ENCODE peak calls at places on chromosomes 6 and 20, in ten cellular contexts. B, V, T, H, Q, R, Y, D, A and O are unnamed samples.

GRCh38 chr20:53639647-53640440 is 46.2 kb upstream of the ZNF217 start:
- DNase-seq in B (no peak), V (peak), T (no peak), H (no peak), Q (no peak), R (no peak), Y (no peak), D (no peak), A (no peak), O (no peak)

GRCh38 chr20:45987108-45987780 is 15.2 kb upstream of the ZNF335 start:
- DNase-seq in B (peak), V (peak), T (peak), H (peak), Q (peak), R (peak), Y (peak), D (peak), A (peak), O (peak)

GRCh38 chr6:97095466-97095865 is 170.9 kb downstream of the KLHL32 start:
- DNase-seq in B (no peak), V (no peak), T (no peak), H (no peak), Q (no peak), R (no peak), Y (no peak), D (no peak), A (no peak), O (no peak)

GRCh38 chr6:43405354-43405753 is 22.0 kb upstream of the ABCC10 start:
- DNase-seq in B (no peak), V (no peak), T (no peak), H (no peak), Q (no peak), R (no peak), Y (no peak), D (no peak), A (no peak), O (no peak)

GRCh38 chr6:141406761-141407160 is 726.0 kb upstream of the GJE1 start:
- DNase-seq in B (no peak), V (no peak), T (no peak), H (no peak), Q (no peak), R (no peak), Y (no peak), D (no peak), A (no peak), O (no peak)

GRCh38 chr6:52595000-52595795 is 18.3 kb upstream of the TRAM2 start:
- DNase-seq in B (no peak), V (no peak), T (peak), H (no peak), Q (no peak), R (no peak), Y (peak), D (no peak), A (no peak), O (no peak)

GRCh38 chr6:6591778-6592388 is 3.4 kb downstream of the LY86 start:
- DNase-seq in B (no peak), V (no peak), T (no peak), H (peak), Q (no peak), R (no peak), Y (no peak), D (no peak), A (no peak), O (no peak)

GRCh38 chr6:3088446-3088845 is 20.2 kb downstream of the RIPK1 start:
- DNase-seq in B (no peak), V (no peak), T (no peak), H (no peak), Q (no peak), R (no peak), Y (no peak), D (no peak), A (no peak), O (no peak)

GRCh38 chr6:42901538-42901957 is 14.3 kb upstream of the PTCRA start:
- DNase-seq in B (peak), V (peak), T (peak), H (peak), Q (peak), R (peak), Y (peak), D (peak), A (no peak), O (peak)

GRCh38 chr20:11777861-11778570 is 139.7 kb upstream of the BTBD3 start:
- DNase-seq in B (no peak), V (no peak), T (no peak), H (no peak), Q (no peak), R (no peak), Y (no peak), D (no peak), A (no peak), O (no peak)

GRCh38 chr6:144315981-144316865 is 31.1 kb downstream of the UTRN start:
- DNase-seq in B (no peak), V (no peak), T (no peak), H (no peak), Q (no peak), R (no peak), Y (no peak), D (no peak), A (no peak), O (no peak)

GRCh38 chr20:57672164-57672563 is 37.7 kb downstream of the PMEPA1 start:
- DNase-seq in B (no peak), V (no peak), T (no peak), H (peak), Q (no peak), R (no peak), Y (no peak), D (no peak), A (no peak), O (no peak)

GRCh38 chr6:106360989-106361430 is 493 bp downstream of the CRYBG1 start:
- DNase-seq in B (no peak), V (no peak), T (peak), H (peak), Q (no peak), R (peak), Y (peak), D (peak), A (peak), O (no peak)

GRCh38 chr6:31821301-31822037 is 6.1 kb upstream of the HSPA1B start:
- DNase-seq in B (no peak), V (peak), T (peak), H (no peak), Q (no peak), R (peak), Y (peak), D (no peak), A (no peak), O (peak)

GRCh38 chr6:14462135-14462905 is 344.7 kb downstream of the CD83 start:
- DNase-seq in B (no peak), V (no peak), T (no peak), H (no peak), Q (no peak), R (no peak), Y (no peak), D (no peak), A (no peak), O (no peak)

GRCh38 chr6:20755631-20756030 is 221.4 kb downstream of the CDKAL1 start:
- DNase-seq in B (no peak), V (no peak), T (no peak), H (no peak), Q (no peak), R (no peak), Y (no peak), D (no peak), A (no peak), O (no peak)

GRCh38 chr20:12575352-12576095 is 433.2 kb upstream of the SPTLC3 start:
- DNase-seq in B (no peak), V (no peak), T (no peak), H (no peak), Q (no peak), R (no peak), Y (peak), D (no peak), A (no peak), O (no peak)

GRCh38 chr6:142913511-142914047 is 31.4 kb downstream of the HIVEP2 start:
- DNase-seq in B (no peak), V (no peak), T (no peak), H (peak), Q (peak), R (no peak), Y (no peak), D (peak), A (no peak), O (no peak)
- TF ChIP-seq CTCF in B (no peak), V (no peak), T (no peak), H (peak), Q (peak), R (no peak), Y (no peak), D (peak), A (no peak), O (no peak)

GRCh38 chr6:121319603-121320002 is 14.7 kb downstream of the TBC1D32 start:
- DNase-seq in B (no peak), V (no peak), T (no peak), H (no peak), Q (no peak), R (no peak), Y (no peak), D (no peak), A (no peak), O (no peak)

GRCh38 chr6:121314407-121315112 is 19.7 kb downstream of the TBC1D32 start:
- DNase-seq in B (no peak), V (no peak), T (no peak), H (no peak), Q (no peak), R (no peak), Y (no peak), D (no peak), A (no peak), O (no peak)

GRCh38 chr6:121321282-121321681 is 13.0 kb downstream of the TBC1D32 start:
- DNase-seq in B (no peak), V (no peak), T (no peak), H (no peak), Q (no peak), R (no peak), Y (no peak), D (no peak), A (no peak), O (no peak)

DNA sequence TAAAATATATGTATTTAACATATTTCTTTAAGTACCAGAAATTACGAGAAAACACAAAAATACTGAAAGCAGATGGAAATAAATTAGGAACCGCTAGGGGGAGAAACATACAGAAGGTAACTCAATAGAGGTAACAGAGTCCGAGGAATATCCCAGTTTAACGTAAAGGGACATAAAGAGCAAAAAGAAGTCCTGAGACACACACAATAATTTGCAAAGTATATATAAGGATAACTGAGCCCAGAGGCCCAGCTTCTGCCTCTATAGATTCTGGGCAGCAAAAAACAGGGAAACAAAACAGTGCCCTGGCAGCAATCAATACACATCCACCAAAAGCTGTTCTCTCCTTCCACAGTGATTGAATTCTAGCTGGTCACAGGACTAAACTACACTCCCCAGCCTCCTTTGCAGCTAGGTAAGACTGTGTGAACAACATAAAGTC is 15.1 kb downstream of the TBC1D32 start:
- DNase-seq in B (no peak), V (no peak), T (no peak), H (no peak), Q (no peak), R (no peak), Y (peak), D (no peak), A (no peak), O (no peak)
- TF ChIP-seq CTCF in B (no peak), V (peak), T (peak), H (peak), Q (peak), R (no peak), Y (peak), D (peak), A (peak), O (peak)

GRCh38 chr6:88866856-88867255 is 96.6 kb downstream of the RNGTT start:
- DNase-seq in B (no peak), V (no peak), T (no peak), H (no peak), Q (no peak), R (no peak), Y (no peak), D (no peak), A (no peak), O (no peak)
- TF ChIP-seq CTCF in B (no peak), V (no peak), T (no peak), H (no peak), Q (no peak), R (no peak), Y (no peak), D (no peak), A (no peak), O (no peak)

GRCh38 chr20:50136822-50137599 is 16.5 kb downstream of the PEDS1 start:
- DNase-seq in B (no peak), V (no peak), T (no peak), H (no peak), Q (no peak), R (no peak), Y (no peak), D (no peak), A (no peak), O (no peak)

GRCh38 chr20:50138120-50138478 is 15.4 kb downstream of the PEDS1 start:
- DNase-seq in B (no peak), V (peak), T (no peak), H (no peak), Q (no peak), R (no peak), Y (no peak), D (no peak), A (no peak), O (no peak)

GRCh38 chr20:50140339-50140859 is 13.1 kb downstream of the PEDS1 start:
- DNase-seq in B (no peak), V (no peak), T (no peak), H (no peak), Q (no peak), R (no peak), Y (no peak), D (no peak), A (no peak), O (no peak)

GRCh38 chr20:50141018-50141675 is 12.4 kb downstream of the PEDS1 start:
- DNase-seq in B (no peak), V (no peak), T (no peak), H (no peak), Q (no peak), R (no peak), Y (no peak), D (no peak), A (no peak), O (no peak)

GRCh38 chr20:50138479-50139393 is 14.8 kb downstream of the PEDS1 start:
- DNase-seq in B (no peak), V (peak), T (no peak), H (no peak), Q (no peak), R (no peak), Y (no peak), D (no peak), A (no peak), O (no peak)
- TF ChIP-seq CTCF in B (no peak), V (no peak), T (no peak), H (no peak), Q (no peak), R (no peak), Y (no peak), D (no peak), A (no peak), O (no peak)

DNA sequence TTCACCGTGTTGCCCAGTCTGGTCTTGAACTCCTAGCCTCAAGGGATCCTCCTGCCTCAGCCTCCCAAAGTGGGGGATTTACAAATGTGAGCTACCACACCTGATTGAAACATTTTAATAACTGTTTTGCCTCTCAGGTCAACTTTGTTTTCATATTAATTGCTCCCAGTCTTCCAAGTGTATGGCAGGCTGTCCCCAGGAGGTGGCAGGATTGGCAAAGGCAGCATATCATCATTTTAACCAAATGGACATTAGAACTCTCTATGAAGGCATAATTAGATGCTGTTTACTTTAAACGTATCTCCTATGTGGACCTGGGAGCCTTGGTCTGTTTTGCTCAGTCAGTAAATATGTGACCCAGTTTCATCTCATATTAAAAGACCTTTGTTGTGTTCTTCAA is 59.2 kb upstream of the CSE1L start:
- DNase-seq in B (no peak), V (no peak), T (no peak), H (no peak), Q (no peak), R (no peak), Y (no peak), D (no peak), A (no peak), O (no peak)
- TF ChIP-seq CTCF in B (peak), V (peak), T (no peak), H (no peak), Q (no peak), R (peak), Y (peak), D (no peak), A (peak), O (peak)

DNA sequence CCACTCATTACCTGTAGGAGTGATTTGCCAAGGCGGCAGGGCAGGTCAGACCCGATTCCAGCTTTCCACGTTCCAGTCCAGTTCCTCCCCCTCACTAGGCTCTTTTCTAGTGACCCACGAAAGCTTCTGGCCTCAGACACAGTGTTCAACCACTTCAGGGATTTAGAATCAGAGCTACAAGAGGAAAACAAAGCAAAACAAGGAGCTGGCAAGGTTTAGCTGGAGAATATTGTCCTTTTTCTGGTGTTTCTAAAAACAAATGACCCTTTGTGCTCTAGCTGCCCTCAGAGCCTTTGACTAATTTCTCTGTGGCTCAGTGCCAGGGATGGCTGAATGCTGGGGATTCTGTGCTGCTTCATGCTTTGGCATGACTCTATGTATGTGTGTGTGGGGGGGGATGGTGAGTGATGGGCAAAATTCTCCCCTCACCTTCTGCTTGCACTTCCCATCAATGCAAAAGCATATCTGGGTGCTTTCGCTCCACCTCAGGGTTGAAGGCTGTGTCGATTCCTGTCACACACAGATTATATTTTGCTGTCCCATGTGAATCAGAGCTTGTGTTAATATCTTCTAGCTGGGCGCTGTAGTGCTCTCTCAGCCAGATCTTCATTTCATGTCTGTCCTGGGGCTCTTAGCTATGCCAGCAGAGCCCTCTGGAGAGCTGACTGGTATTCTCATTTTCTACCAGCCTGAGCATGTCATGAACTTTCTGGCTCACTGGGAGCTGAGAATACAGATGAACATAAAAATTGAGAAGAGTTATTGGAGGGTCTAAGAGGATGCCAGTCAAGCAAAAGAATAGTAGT is 19.3 kb upstream of the NEDD9 start:
- DNase-seq in B (no peak), V (no peak), T (no peak), H (no peak), Q (no peak), R (peak), Y (peak), D (no peak), A (no peak), O (no peak)
- TF ChIP-seq CTCF in B (no peak), V (no peak), T (no peak), H (no peak), Q (no peak), R (no peak), Y (no peak), D (no peak), A (no peak), O (no peak)

GRCh38 chr6:24495516-24495847 is 713 bp downstream of the ALDH5A1 start:
- DNase-seq in B (peak), V (peak), T (peak), H (peak), Q (peak), R (peak), Y (peak), D (peak), A (peak), O (peak)
- TF ChIP-seq CTCF in B (no peak), V (no peak), T (no peak), H (no peak), Q (no peak), R (no peak), Y (no peak), D (no peak), A (peak), O (no peak)

GRCh38 chr20:25989196-25989595 is 292.5 kb upstream of the ZNF337 start:
- DNase-seq in B (no peak), V (no peak), T (no peak), H (no peak), Q (no peak), R (no peak), Y (no peak), D (no peak), A (no peak), O (no peak)

GRCh38 chr20:25984933-25985332 is 288.3 kb upstream of the ZNF337 start:
- DNase-seq in B (no peak), V (no peak), T (no peak), H (peak), Q (peak), R (no peak), Y (no peak), D (no peak), A (no peak), O (no peak)

GRCh38 chr20:25991051-25991755 is 294.6 kb upstream of the ZNF337 start:
- DNase-seq in B (no peak), V (no peak), T (no peak), H (no peak), Q (no peak), R (no peak), Y (no peak), D (no peak), A (no peak), O (no peak)

GRCh38 chr20:25985597-25985996 is 288.9 kb upstream of the ZNF337 start:
- DNase-seq in B (no peak), V (no peak), T (no peak), H (no peak), Q (no peak), R (no peak), Y (no peak), D (no peak), A (no peak), O (no peak)

DNA sequence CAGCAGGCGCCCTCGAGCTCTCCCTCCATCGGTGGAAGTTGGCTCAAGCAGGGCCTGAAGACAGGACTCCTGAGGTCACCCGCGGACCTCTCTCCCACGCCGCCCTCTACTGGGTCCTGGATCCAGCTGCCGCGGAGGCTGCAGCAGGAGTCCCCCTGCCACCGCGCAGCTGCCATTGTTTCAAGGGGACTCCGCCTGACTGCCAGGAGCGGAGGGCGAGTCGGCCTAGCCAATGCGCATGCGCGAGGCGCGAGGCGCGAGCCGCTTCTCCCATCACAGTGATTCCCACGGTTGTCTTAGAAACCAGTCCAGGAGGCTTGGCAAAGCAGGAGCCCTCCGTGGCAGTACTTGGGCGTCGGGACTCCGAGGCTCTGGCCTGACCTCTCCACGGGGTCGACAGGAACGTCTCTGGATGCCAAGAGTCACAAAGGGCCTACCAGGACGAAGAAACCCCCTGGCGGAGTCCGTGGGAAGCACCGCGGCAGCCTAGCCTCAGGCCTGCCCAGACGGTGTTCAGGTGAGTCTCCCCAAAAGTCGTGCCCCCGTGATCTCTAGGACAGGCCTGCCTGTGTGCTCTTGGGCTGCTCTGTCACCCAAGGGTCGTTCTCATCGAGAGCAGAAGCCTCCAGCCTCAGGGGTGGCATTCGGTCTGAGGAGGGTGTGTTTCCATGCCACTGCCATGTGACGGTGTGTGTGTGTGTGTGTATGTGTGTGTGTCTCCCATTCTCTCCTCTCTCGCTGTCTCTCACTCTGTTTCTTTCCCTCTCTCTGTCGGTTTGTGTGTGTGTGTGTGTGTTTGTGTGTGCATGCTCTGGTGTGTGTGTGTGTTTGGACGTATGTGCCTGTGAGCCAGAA is 290.6 kb upstream of the ZNF337 start:
- DNase-seq in B (no peak), V (no peak), T (no peak), H (peak), Q (peak), R (peak), Y (peak), D (peak), A (no peak), O (peak)
- TF ChIP-seq CTCF in B (no peak), V (no peak), T (no peak), H (peak), Q (peak), R (no peak), Y (peak), D (peak), A (no peak), O (no peak)